ENCODE peak calls at places on chromosome 6, in ten cellular contexts. M is CD8-positive, alpha-beta T cell; Y is CD8-positive, alpha-beta memory T cell; B is upper lobe of right lung; L is heart right ventricle; A is aorta; K is fibroblast of lung; O is gastrocnemius medialis; F is adrenal gland; H is CD4-positive, alpha-beta memory T cell. S is an unnamed sample. For H3K27me3 and H3K36me3, the result is how much of the 10 kb centered on the place peaks cover.

GRCh38 chr6:112579601-112580000 is 232.5 kb downstream of the RFPL4B start:
- DNase-seq in M (no peak), Y (no peak), B (no peak), L (no peak), A (no peak), K (peak), O (no peak), F (no peak), H (no peak), S (no peak)

GRCh38 chr6:53679446-53679933 is 13.9 kb upstream of the KLHL31 start:
- DNase-seq in M (no peak), Y (no peak), B (no peak), L (no peak), A (no peak), K (peak), O (no peak), F (no peak), H (peak), S (no peak)

GRCh38 chr6:28988536-28989415 is 16.3 kb downstream of the ZNF311 start:
- DNase-seq in M (peak), Y (peak), B (peak), L (peak), A (peak), K (peak), O (no peak), F (peak), H (peak), S (peak)

GRCh38 chr6:39496951-39497350 is 174.4 kb upstream of the KCNK16 start:
- DNase-seq in M (no peak), Y (no peak), B (no peak), L (peak), A (peak), K (peak), O (peak), F (peak), H (no peak), S (no peak)

GRCh38 chr6:166806217-166806838 is 150.0 kb downstream of the RNASET2 start:
- DNase-seq in M (no peak), Y (no peak), B (no peak), L (no peak), A (no peak), K (no peak), O (no peak), F (no peak), H (no peak), S (no peak)

GRCh38 chr6:11354019-11354418 is 121.6 kb upstream of the NEDD9 start:
- DNase-seq in M (no peak), Y (peak), B (no peak), L (peak), A (peak), K (peak), O (peak), F (peak), H (peak), S (no peak)

GRCh38 chr6:116220172-116220571 is 33.7 kb downstream of the TSPYL4 start:
- DNase-seq in M (no peak), Y (no peak), B (no peak), L (peak), A (no peak), K (no peak), O (no peak), F (no peak), H (no peak), S (no peak)

GRCh38 chr6:46175446-46175845 is 4.7 kb upstream of the ENPP5 start:
- DNase-seq in M (no peak), Y (no peak), B (no peak), L (no peak), A (no peak), K (no peak), O (no peak), F (no peak), H (peak), S (peak)

GRCh38 chr6:90328004-90328403 is 31.4 kb upstream of the BACH2 start:
- DNase-seq in M (no peak), Y (no peak), B (no peak), L (no peak), A (no peak), K (peak), O (no peak), F (no peak), H (no peak), S (no peak)

GRCh38 chr6:155301867-155302266 is 12.4 kb downstream of the TFB1M start:
- DNase-seq in M (no peak), Y (no peak), B (no peak), L (no peak), A (no peak), K (peak), O (no peak), F (no peak), H (no peak), S (no peak)

GRCh38 chr6:86256615-86257187 is 614.0 kb upstream of the SYNCRIP start:
- DNase-seq in M (no peak), Y (no peak), B (no peak), L (no peak), A (no peak), K (no peak), O (no peak), F (no peak), H (no peak), S (no peak)

GRCh38 chr6:109393882-109394281 is 11.6 kb upstream of the CD164 start:
- DNase-seq in M (no peak), Y (no peak), B (no peak), L (no peak), A (no peak), K (no peak), O (no peak), F (no peak), H (no peak), S (no peak)

GRCh38 chr6:149499066-149499465 is 14.3 kb upstream of the ZC3H12D start:
- DNase-seq in M (no peak), Y (no peak), B (no peak), L (no peak), A (no peak), K (peak), O (no peak), F (no peak), H (no peak), S (no peak)

GRCh38 chr6:30880563-30881252 is 3.6 kb upstream of the DDR1 start:
- DNase-seq in M (no peak), Y (no peak), B (no peak), L (no peak), A (no peak), K (no peak), O (no peak), F (no peak), H (no peak), S (no peak)

GRCh38 chr6:30883476-30883742 is 910 bp upstream of the DDR1 start:
- DNase-seq in M (no peak), Y (no peak), B (no peak), L (no peak), A (no peak), K (no peak), O (no peak), F (no peak), H (no peak), S (no peak)

GRCh38 chr6:30882764-30883475 is 1.4 kb upstream of the DDR1 start:
- DNase-seq in M (no peak), Y (no peak), B (peak), L (no peak), A (no peak), K (no peak), O (peak), F (peak), H (no peak), S (peak)

GRCh38 chr6:30881392-30881986 is 2.8 kb upstream of the DDR1 start:
- DNase-seq in M (no peak), Y (no peak), B (no peak), L (no peak), A (no peak), K (no peak), O (no peak), F (no peak), H (no peak), S (no peak)

GRCh38 chr6:30881987-30882763 is 2.1 kb upstream of the DDR1 start:
- DNase-seq in M (no peak), Y (no peak), B (no peak), L (peak), A (no peak), K (peak), O (no peak), F (peak), H (no peak), S (no peak)
- H3K4me3 ChIP-seq in M (no peak), Y (no peak), B (no peak), L (no peak), A (no peak), K (no peak), O (no peak), F (no peak), H (no peak), S (no peak)

GRCh38 chr6:100440935-100441334 is 23.8 kb downstream of the SIM1 start:
- DNase-seq in M (no peak), Y (no peak), B (no peak), L (no peak), A (no peak), K (no peak), O (no peak), F (no peak), H (no peak), S (no peak)
- H3K27me3 ChIP-seq in M (under half), Y (under half), B (under half), L (half or more), A (under half), K (under half), O (under half), F (under half), H (under half), S (under half)

GRCh38 chr6:160013987-160014868 is 45.3 kb downstream of the IGF2R start:
- DNase-seq in M (peak), Y (no peak), B (no peak), L (no peak), A (no peak), K (no peak), O (no peak), F (no peak), H (peak), S (no peak)
- H3K36me3 ChIP-seq in M (under half), Y (under half), B (under half), L (half or more), A (under half), K (under half), O (under half), F (under half), H (under half), S (under half)

DNA sequence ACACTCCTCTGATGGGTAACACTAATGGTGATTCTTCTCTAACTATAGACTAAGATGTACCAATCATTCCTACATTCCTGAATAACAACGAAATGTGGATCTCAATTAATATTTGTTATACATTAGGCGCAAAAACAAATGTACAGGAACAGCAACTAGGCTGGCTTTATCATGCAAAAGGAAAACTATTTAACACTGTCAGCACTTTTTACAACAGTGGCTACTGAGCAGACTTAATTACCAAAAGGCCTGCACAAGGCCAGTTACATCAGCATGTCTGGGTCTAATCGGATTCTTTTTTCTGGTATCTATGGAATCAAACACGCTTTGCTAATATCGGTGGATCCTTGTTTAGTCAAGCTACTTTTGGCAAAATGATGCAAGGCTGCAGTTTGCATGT is 176.5 kb downstream of the UBE3D start:
- DNase-seq in M (no peak), Y (no peak), B (no peak), L (no peak), A (no peak), K (no peak), O (no peak), F (no peak), H (no peak), S (no peak)
- H3K4me3 ChIP-seq in M (no peak), Y (no peak), B (no peak), L (no peak), A (no peak), K (no peak), O (no peak), F (no peak), H (no peak), S (no peak)

GRCh38 chr6:150596439-150596838 is 3.2 kb upstream of the PLEKHG1 start:
- DNase-seq in M (no peak), Y (no peak), B (no peak), L (no peak), A (no peak), K (no peak), O (no peak), F (no peak), H (no peak), S (no peak)
- H3K27me3 ChIP-seq in M (under half), Y (under half), B (under half), L (half or more), A (under half), K (under half), O (under half), F (under half), H (under half), S (under half)

S was measured in GM06990.